ENCODE peak calls at places on chromosomes 12 and 14, in five cellular contexts. Q is breast epithelium, L is sigmoid colon, R is tibial nerve, S is gastrocnemius medialis. E is an unnamed sample.

GRCh38 chr14:40346275-40346674 is 914.0 kb upstream of the FBXO33 start:
- DNase-seq in Q (no peak), L (no peak), R (no peak), S (no peak), E (no peak)

GRCh38 chr14:55749201-55749812 is 169.3 kb downstream of the KTN1 start:
- DNase-seq in Q (no peak), L (no peak), R (no peak), S (no peak), E (no peak)

GRCh38 chr12:26791328-26791791 is 41.6 kb downstream of the ITPR2 start:
- DNase-seq in Q (no peak), L (no peak), R (no peak), S (no peak), E (no peak)

GRCh38 chr14:34569750-34570149 is 30.2 kb upstream of the EAPP start:
- DNase-seq in Q (no peak), L (no peak), R (no peak), S (no peak), E (no peak)

GRCh38 chr14:68525516-68525915 is 267.4 kb downstream of the ZFP36L1 start:
- DNase-seq in Q (no peak), L (no peak), R (no peak), S (no peak), E (peak)

GRCh38 chr14:51539571-51540037 is 112.1 kb upstream of the FRMD6 start:
- DNase-seq in Q (no peak), L (no peak), R (no peak), S (no peak), E (no peak)

GRCh38 chr12:104433061-104433460 is 23.7 kb upstream of the CHST11 start:
- DNase-seq in Q (no peak), L (peak), R (no peak), S (no peak), E (no peak)

GRCh38 chr14:74973003-74973614 is 17.7 kb upstream of the PGF start:
- DNase-seq in Q (no peak), L (peak), R (no peak), S (peak), E (peak)

GRCh38 chr14:74408870-74409269 is 17.1 kb downstream of the SYNDIG1L start:
- DNase-seq in Q (no peak), L (no peak), R (no peak), S (no peak), E (no peak)

GRCh38 chr14:78710963-78711362 is 540.8 kb downstream of the NRXN3 start:
- DNase-seq in Q (no peak), L (no peak), R (no peak), S (no peak), E (no peak)

GRCh38 chr14:81710232-81710845 is 176.7 kb upstream of the SEL1L start:
- DNase-seq in Q (no peak), L (no peak), R (no peak), S (no peak), E (no peak)

DNA sequence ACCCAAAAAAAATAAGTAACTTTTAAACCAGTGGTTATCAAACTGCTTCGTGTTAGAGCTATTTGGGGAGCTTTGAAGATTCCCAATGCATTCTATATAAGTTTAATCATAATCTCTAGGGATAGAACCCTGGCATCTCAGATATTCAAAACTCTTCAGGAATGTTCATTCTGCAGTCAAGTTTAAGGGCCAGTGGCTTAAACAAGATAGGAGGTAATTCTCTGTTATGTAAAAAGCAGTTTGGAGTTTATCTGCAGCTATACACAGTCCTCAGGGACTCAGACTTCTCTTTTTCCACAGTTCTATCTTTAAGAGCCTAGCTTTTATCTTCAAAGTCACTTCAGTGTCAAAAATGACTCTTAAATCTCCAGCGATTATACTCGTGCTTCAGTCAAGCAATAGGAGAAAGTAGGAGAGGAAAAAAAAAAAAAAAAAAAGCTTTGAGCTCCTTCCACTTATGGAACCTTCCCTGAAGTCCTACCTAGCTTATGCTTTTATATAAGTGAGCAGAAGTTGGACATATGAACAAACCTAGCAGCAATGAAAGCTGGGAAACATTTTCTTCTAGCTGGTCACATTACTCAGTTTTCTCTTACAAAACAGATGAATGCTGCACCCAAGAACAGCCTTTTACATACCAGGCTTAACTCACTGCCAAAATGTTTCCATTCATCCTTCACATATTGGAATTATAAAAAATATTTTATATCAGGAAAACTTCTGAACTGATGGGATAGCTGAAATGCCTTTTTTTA is 302.8 kb downstream of the FSCB start:
- DNase-seq in Q (no peak), L (no peak), R (no peak), S (no peak), E (no peak)
- H3K4me3 ChIP-seq in Q (no peak), L (no peak), R (no peak), S (no peak), E (no peak)

DNA sequence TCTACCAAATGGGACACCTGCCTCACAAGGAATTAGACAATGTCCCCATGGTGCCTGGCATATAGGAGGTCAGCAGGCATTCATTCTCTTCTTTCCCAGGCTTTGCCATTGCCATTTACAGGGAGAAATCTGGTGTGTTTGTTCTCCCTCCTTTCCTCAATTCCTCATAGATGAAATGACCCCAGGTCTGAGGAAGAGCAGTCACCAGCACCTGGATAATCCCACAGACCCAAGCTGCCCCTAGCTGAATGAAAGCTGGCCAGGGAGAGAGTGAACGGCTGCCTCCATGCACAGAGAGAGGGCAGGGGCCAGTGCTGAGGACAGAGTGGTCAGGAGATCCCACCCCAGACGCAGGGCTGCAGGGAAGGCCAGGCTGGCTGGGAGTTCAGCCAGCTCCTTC is 1.8 kb upstream of the KRT4 start:
- DNase-seq in Q (no peak), L (no peak), R (no peak), S (no peak), E (no peak)
- TF ChIP-seq CTCF in Q (no peak), L (no peak), R (no peak), S (no peak), E (no peak)

GRCh38 chr12:57935839-57936512 is 5.4 kb upstream of the ATP23 start:
- DNase-seq in Q (peak), L (peak), R (peak), S (peak), E (peak)
- TF ChIP-seq POLR2A in Q (peak), L (no peak), R (peak), S (peak), E (no peak)

GRCh38 chr12:44847888-44848770 is 28.0 kb downstream of the NELL2 start:
- DNase-seq in Q (no peak), L (no peak), R (no peak), S (no peak), E (no peak)
- H3K4me3 ChIP-seq in Q (no peak), L (no peak), R (no peak), S (no peak), E (no peak)

DNA sequence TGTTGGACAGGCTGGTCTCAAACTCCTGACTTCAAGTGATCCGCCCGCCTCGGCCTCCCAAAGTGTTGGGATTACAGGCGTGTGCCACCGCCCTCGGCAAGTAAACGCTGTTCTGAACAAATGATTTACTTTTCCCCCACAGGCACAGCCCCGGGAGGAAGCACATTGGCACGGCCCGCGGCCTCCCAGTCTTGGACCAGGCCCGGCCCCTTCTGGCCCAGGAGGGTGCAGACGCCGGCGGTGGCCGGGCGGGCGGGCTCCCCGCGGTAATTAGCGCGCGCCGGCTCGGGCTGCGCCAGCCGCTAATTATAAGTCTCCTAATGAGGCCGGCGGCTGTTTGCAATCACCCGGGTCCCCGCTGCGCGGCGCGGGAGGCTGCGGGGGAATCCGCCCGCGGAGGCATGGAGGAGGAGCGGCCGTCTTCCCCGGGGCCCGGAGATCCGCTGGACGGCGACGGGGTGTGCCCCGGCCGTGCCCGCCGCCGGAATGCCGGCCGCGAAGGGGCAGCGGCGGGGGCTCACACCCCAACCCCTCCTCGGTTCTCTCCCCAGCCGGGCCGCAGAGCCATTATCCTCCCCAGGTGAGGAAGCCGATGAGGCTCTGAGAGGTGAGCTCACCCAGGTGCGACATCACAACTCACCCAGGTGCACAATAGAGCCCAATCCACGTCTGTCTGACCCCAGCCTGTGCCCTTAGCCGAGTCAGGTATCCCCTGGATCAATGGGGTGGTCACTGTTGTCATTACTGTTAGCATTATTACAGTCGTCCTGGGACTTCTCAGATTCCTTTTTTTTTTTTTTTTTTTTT is 3.3 kb upstream of the POP5 start:
- DNase-seq in Q (peak), L (peak), R (peak), S (peak), E (no peak)
- TF ChIP-seq CTCF in Q (no peak), L (no peak), R (peak), S (peak), E (no peak)

DNA sequence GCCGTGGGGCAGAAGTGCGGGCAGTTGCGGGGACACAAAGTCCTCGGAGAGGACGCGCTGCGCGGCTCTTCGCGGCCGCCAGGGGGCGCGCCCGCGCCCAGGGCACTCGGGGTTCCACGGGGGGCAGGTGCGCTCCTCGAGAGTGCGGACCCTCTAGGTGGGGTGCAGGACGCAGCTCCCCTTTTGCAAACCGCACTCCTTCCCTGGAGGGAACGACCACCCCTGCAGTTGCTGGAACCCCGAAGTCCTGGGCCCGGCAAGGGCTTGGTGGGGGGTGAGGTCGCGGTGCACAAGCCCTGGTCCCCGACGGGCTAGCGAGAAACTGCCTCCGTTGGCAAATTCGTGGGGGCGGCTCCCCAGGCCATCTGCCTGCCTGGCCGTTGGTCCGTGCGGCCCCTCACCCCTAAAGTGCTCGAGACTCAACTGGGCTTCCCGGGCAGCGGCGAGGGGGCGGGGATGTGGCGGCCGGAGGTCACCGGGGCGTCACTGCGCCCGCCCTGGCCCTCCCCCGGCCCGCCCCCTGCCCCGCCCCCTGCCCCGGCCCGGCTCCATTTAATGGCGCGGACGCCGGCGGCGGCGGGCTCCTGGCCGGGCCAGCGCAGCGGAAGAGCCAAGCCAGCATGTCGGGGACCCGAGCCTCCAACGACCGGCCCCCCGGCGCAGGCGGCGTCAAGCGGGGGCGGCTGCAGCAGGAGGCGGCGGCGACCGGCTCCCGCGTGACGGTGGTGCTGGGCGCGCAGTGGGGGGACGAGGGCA is at the start of gene ADSS1:
- DNase-seq in Q (no peak), L (no peak), R (peak), S (peak), E (no peak)
- TF ChIP-seq POLR2A in Q (no peak), L (no peak), R (peak), S (peak), E (no peak)

GRCh38 chr12:31849090-31849687 is 110.0 kb upstream of the RESF1 start:
- DNase-seq in Q (no peak), L (no peak), R (no peak), S (no peak), E (no peak)

GRCh38 chr12:31850268-31850667 is 108.9 kb upstream of the RESF1 start:
- DNase-seq in Q (no peak), L (no peak), R (no peak), S (no peak), E (no peak)

GRCh38 chr12:31843399-31844095 is 114.7 kb upstream of the AMN1 start:
- DNase-seq in Q (no peak), L (no peak), R (no peak), S (no peak), E (no peak)

GRCh38 chr12:31846405-31846804 is 112.8 kb upstream of the RESF1 start:
- DNase-seq in Q (no peak), L (no peak), R (no peak), S (no peak), E (no peak)

GRCh38 chr12:31845613-31846321 is 113.4 kb upstream of the RESF1 start:
- DNase-seq in Q (no peak), L (no peak), R (no peak), S (no peak), E (no peak)
- H3K4me3 ChIP-seq in Q (no peak), L (no peak), R (no peak), S (no peak), E (no peak)

GRCh38 chr14:22002860-22003284 is 329.3 kb upstream of the OR4E1 start:
- DNase-seq in Q (no peak), L (no peak), R (no peak), S (no peak), E (no peak)
- TF ChIP-seq CTCF in Q (no peak), L (no peak), R (peak), S (no peak), E (no peak)

GRCh38 chr14:101812071-101812470 is 50.6 kb downstream of the PPP2R5C start:
- DNase-seq in Q (no peak), L (no peak), R (no peak), S (no peak), E (no peak)
- TF ChIP-seq POLR2A in Q (no peak), L (no peak), R (no peak), S (no peak), E (no peak)

GRCh38 chr12:130776857-130777339 is 60.8 kb upstream of the RIMBP2 start:
- DNase-seq in Q (no peak), L (no peak), R (no peak), S (no peak), E (no peak)

GRCh38 chr12:130780880-130781575 is 58.0 kb downstream of the STX2 start:
- DNase-seq in Q (no peak), L (no peak), R (no peak), S (no peak), E (no peak)

GRCh38 chr12:130778776-130779175 is 60.3 kb downstream of the STX2 start:
- DNase-seq in Q (no peak), L (no peak), R (no peak), S (no peak), E (no peak)

GRCh38 chr12:130780325-130780724 is 58.7 kb downstream of the STX2 start:
- DNase-seq in Q (no peak), L (no peak), R (no peak), S (no peak), E (no peak)

DNA sequence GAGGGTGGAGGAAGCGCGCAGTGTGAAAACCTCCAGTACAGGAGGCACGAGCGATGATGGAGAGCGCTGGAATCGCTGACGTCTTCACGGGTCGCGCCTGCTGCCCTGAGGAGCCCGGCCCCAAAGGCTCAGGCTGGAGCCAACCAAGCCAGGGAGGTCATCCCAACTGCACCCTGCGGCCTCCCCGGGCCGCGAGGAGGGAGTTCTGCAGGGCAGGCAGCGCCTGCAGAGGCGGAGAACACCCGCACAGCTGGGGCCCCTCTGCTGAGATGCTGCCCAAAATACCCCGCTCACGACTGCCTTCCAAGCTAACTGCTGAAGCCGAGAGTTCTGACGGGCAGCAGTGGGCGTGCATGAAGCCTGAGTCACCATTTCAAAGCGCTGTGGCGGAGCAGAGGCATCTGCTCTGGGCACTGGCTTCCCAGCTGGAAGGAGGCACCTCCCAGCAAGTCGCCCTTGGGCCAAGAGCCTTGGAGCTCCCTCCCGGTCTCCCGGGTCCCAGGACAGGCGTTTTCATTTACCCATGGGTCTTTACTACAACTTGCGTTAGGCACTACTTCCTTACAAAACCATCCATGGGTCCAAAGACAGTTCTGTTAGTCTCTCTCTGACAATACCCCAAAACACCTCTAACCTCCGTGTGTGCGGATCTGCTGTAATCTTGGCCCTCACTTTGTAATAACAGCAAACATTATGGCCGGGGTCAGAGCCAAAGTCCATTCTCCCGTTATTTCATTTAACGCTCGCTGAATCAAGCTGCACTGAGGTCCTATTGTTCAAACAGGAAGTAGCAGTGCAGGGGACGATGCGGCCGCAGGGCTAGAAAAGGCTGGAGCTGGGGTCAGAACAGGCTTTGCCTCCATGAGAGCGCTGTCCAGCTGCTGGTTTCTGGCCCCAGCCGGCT is 60.1 kb upstream of the RIMBP2 start:
- DNase-seq in Q (no peak), L (no peak), R (no peak), S (no peak), E (peak)
- H3K4me3 ChIP-seq in Q (peak), L (no peak), R (no peak), S (peak), E (no peak)